ENCODE peak calls at places on chromosomes 5 and 9, in nine cellular contexts. H is right cardiac atrium; R is Ammon's horn; V is hepatic stellate cell; A is stimulated activated CD8-positive, alpha-beta memory T cell treated with anti-CD3 and anti-CD28 coated beads, Interleukin-12 subunit alpha, Interleukin-12 subunit beta, amount 100 ng/mL, for 4 hours; N is pulmonary artery endothelial cell; S is adrenal gland; K is left ventricle myocardium inferior; X is GM20000. D is an unnamed sample.

GRCh38 chr5:96410013-96410412 is 23.0 kb downstream of the PCSK1 start:
- DNase-seq in A (no peak), K (no peak), N (no peak), V (no peak), S (no peak), H (no peak), R (no peak), X (no peak), D (no peak)

GRCh38 chr9:83536332-83536731 is 1.9 kb downstream of the FRMD3 start:
- DNase-seq in H (no peak), A (no peak), V (no peak), S (no peak), N (no peak), R (no peak), K (no peak), X (no peak), D (no peak)

GRCh38 chr9:96135071-96135825 is 166.7 kb downstream of the HSD17B3 start:
- DNase-seq in N (no peak), S (no peak), X (no peak), H (no peak), K (no peak), A (no peak), R (no peak), V (no peak), D (no peak)

GRCh38 chr9:14441976-14442651 is 128.2 kb upstream of the NFIB start:
- DNase-seq in S (no peak), V (no peak), A (no peak), R (no peak), N (no peak), H (no peak), K (no peak), X (no peak), D (no peak)

GRCh38 chr5:119420173-119420572 is 32.1 kb upstream of the HSD17B4 start:
- DNase-seq in S (no peak), X (no peak), A (no peak), V (no peak), N (no peak), H (no peak), K (no peak), R (no peak), D (no peak)

GRCh38 chr9:37635808-37636207 is 14.9 kb upstream of the FRMPD1 start:
- DNase-seq in H (no peak), X (no peak), V (no peak), S (no peak), K (no peak), N (no peak), A (no peak), R (no peak), D (no peak)

GRCh38 chr5:5351288-5352089 is 71.0 kb upstream of the ICE1 start:
- DNase-seq in R (no peak), A (no peak), V (no peak), S (no peak), K (no peak), H (no peak), X (no peak), N (no peak), D (peak)

GRCh38 chr9:121185774-121186403 is 15.8 kb downstream of the RAB14 start:
- DNase-seq in S (no peak), X (no peak), N (no peak), H (no peak), R (no peak), A (no peak), V (no peak), K (no peak), D (no peak)

GRCh38 chr5:42423285-42424152 is at the start of gene GHR:
- DNase-seq in S (peak), V (peak), K (peak), X (peak), H (peak), N (peak), R (peak), A (no peak), D (peak)

GRCh38 chr5:142156839-142157463 is 48.4 kb downstream of the NDFIP1 start:
- DNase-seq in N (no peak), V (no peak), X (no peak), A (no peak), K (no peak), S (no peak), H (no peak), R (peak), D (no peak)

GRCh38 chr9:19127881-19128719 is 808 bp upstream of the PLIN2 start:
- DNase-seq in N (no peak), X (no peak), R (peak), S (peak), K (peak), V (no peak), H (peak), A (peak), D (no peak)

GRCh38 chr5:54844905-54845566 is 140.4 kb downstream of the ESM1 start:
- DNase-seq in X (no peak), V (peak), N (no peak), H (no peak), S (no peak), A (no peak), K (no peak), R (peak), D (no peak)

GRCh38 chr9:93397664-93398381 is 53.7 kb upstream of the FAM120A start:
- DNase-seq in N (no peak), V (no peak), A (no peak), S (no peak), K (no peak), X (no peak), R (no peak), H (no peak), D (peak)

GRCh38 chr5:152505442-152506042 is 100.5 kb upstream of the NMUR2 start:
- DNase-seq in K (peak), S (peak), R (peak), A (no peak), X (peak), N (peak), H (peak), V (no peak), D (peak)

GRCh38 chr5:50666261-50667078 is at the start of gene PARP8:
- DNase-seq in H (peak), V (peak), K (peak), X (peak), R (peak), A (peak), S (peak), N (no peak), D (peak)

GRCh38 chr9:37229882-37230482 is 109.6 kb downstream of the ZCCHC7 start:
- DNase-seq in X (no peak), A (no peak), R (no peak), S (no peak), K (no peak), N (peak), V (no peak), H (no peak), D (peak)

GRCh38 chr5:160042674-160043073 is 33.7 kb downstream of the TTC1 start:
- DNase-seq in N (no peak), V (no peak), H (no peak), X (no peak), K (no peak), S (no peak), A (no peak), R (no peak), D (no peak)

GRCh38 chr5:134438268-134438622 is 26.6 kb upstream of the CDKN2AIPNL start:
- DNase-seq in X (no peak), V (no peak), K (no peak), A (no peak), R (peak), N (no peak), H (no peak), S (no peak), D (no peak)